ENCODE peak calls at places on chromosomes 5 and 9, in eight cellular contexts. N, L, U, X, D, Y, P and G are unnamed samples. For H3K4me1, the result is how much of the 10 kb centered on the place peaks cover.

GRCh38 chr9:81759680-81760215 is 70.4 kb upstream of the TLE1 start:
- DNase-seq in Y (no peak), U (no peak), X (no peak), N (no peak), D (no peak), P (peak), L (peak), G (no peak)

GRCh38 chr9:123394291-123395235 is 38.6 kb downstream of the CRB2 start:
- DNase-seq in X (no peak), D (no peak), P (no peak), Y (no peak), U (no peak), N (no peak), L (no peak), G (no peak)

GRCh38 chr5:129382921-129383672 is 77.0 kb upstream of the ADAMTS19 start:
- DNase-seq in D (no peak), Y (no peak), P (no peak), L (no peak), U (no peak), X (no peak), N (no peak), G (no peak)

GRCh38 chr9:87713278-87713989 is 12.5 kb upstream of the CTSL start:
- DNase-seq in X (no peak), L (peak), D (peak), U (peak), Y (peak), P (peak), N (peak), G (peak)

GRCh38 chr5:38607396-38607795 is 51.0 kb upstream of the LIFR start:
- DNase-seq in Y (no peak), N (no peak), X (no peak), U (no peak), L (peak), P (peak), D (no peak), G (no peak)

GRCh38 chr5:82183828-82184227 is 94.3 kb downstream of the RPS23 start:
- DNase-seq in D (no peak), L (peak), N (no peak), P (no peak), Y (no peak), X (no peak), U (no peak), G (no peak)

GRCh38 chr5:149775785-149776184 is 45.7 kb downstream of the PPARGC1B start:
- DNase-seq in X (peak), Y (no peak), D (no peak), P (peak), N (no peak), U (no peak), L (peak), G (no peak)

GRCh38 chr5:57804007-57804444 is 321.4 kb upstream of the ACTBL2 start:
- DNase-seq in Y (no peak), L (no peak), D (no peak), N (no peak), U (no peak), X (no peak), P (no peak), G (no peak)

GRCh38 chr9:121833061-121833460 is 181.6 kb downstream of the DAB2IP start:
- DNase-seq in Y (no peak), X (no peak), N (no peak), P (no peak), U (no peak), L (no peak), D (no peak), G (no peak)

GRCh38 chr9:9061599-9061998 is 1262.0 kb upstream of the DMAC1 start:
- DNase-seq in Y (no peak), N (no peak), U (no peak), L (no peak), X (no peak), P (no peak), D (no peak), G (no peak)

GRCh38 chr5:77867194-77867691 is 91.1 kb upstream of the TBCA start:
- DNase-seq in L (peak), P (no peak), N (no peak), Y (no peak), X (no peak), D (no peak), U (no peak), G (no peak)

GRCh38 chr9:11199335-11199734 is 586.5 kb upstream of the PTPRD start:
- DNase-seq in D (no peak), U (no peak), X (peak), P (no peak), N (no peak), Y (no peak), L (no peak), G (no peak)

GRCh38 chr9:112777914-112778313 is 27.4 kb downstream of the SNX30 start:
- DNase-seq in L (peak), U (no peak), D (no peak), X (no peak), P (no peak), N (no peak), Y (no peak), G (no peak)

GRCh38 chr5:114362197-114362976 is 517 bp downstream of the KCNN2 start:
- DNase-seq in X (peak), L (no peak), N (peak), Y (no peak), U (peak), P (peak), D (peak), G (no peak)

GRCh38 chr9:89422151-89422918 is 75.6 kb downstream of the SEMA4D start:
- DNase-seq in U (no peak), Y (no peak), D (no peak), N (no peak), P (no peak), X (no peak), L (peak), G (no peak)

GRCh38 chr9:99197124-99197630 is 24.6 kb downstream of the ALG2 start:
- DNase-seq in L (no peak), X (no peak), Y (no peak), D (no peak), N (no peak), P (no peak), U (no peak), G (no peak)

GRCh38 chr5:76804266-76804665 is 14.6 kb upstream of the F2RL1 start:
- DNase-seq in Y (no peak), P (peak), N (no peak), D (peak), X (no peak), U (no peak), L (peak), G (no peak)

GRCh38 chr5:14854806-14855205 is 16.8 kb downstream of the ANKH start:
- DNase-seq in L (no peak), X (no peak), Y (no peak), P (no peak), N (no peak), U (no peak), D (no peak), G (no peak)

GRCh38 chr9:134398756-134399155 is 72.5 kb downstream of the RXRA start:
- DNase-seq in N (no peak), P (no peak), D (no peak), U (no peak), Y (no peak), L (no peak), X (no peak), G (no peak)

GRCh38 chr9:90547896-90548295 is 94.7 kb downstream of the DIRAS2 start:
- DNase-seq in P (no peak), X (peak), L (peak), D (no peak), N (no peak), U (no peak), Y (no peak), G (no peak)

DNA sequence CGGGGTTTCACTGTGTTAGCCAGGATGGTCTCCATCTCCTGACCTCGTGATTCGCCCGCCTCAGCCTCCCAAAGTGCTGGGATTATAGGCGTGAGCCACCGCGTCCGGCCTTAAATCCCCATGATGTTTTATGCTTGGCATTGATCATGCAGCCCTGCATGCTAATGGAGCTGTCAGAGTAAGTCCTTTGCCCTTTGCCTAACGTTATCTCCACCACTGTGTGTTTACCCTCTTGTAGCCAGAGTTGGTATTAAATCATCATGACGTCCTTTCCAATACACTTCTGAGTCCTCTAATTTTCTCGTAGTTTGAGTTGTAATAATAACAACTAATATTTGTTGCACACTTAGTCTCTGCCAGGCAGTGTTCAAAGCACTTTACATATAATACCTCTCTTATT is 57.2 kb upstream of the ZFAND5 start:
- DNase-seq in L (no peak), D (no peak), Y (no peak), N (no peak), X (no peak), U (no peak), P (no peak), G (no peak)
- TF ChIP-seq CTCF in L (no peak), D (no peak), Y (no peak), N (no peak), X (no peak), U (no peak), P (no peak), G (no peak)

GRCh38 chr5:59571077-59571476 is 322.4 kb downstream of the PDE4D start:
- DNase-seq in L (no peak), N (no peak), X (no peak), P (no peak), U (no peak), Y (no peak), D (no peak), G (no peak)
- H3K4me1 ChIP-seq in L (under half), N (under half), X (under half), P (under half), U (under half), Y (under half), D (under half), G (under half)

DNA sequence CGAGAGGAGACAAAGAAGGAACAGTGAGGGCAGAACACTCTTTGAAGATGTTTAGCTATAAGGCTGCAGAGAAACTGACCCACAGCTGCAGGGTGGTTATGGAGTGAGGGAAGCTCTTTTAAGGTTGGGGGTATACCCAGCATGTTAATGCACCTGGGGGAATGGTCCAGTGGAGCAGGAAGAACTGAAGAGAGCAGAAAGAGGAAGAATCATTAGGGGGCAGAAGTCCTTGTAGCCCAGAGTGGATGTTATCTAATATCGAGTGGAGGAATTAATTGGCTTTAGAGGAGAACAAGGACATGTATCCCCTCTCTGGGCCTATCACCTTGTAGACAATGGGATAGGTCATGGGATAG is 7.7 kb downstream of the IL4 start:
- DNase-seq in X (no peak), D (no peak), Y (no peak), N (no peak), L (no peak), U (no peak), P (no peak), G (no peak)
- TF ChIP-seq CTCF in X (no peak), D (no peak), Y (no peak), N (no peak), L (no peak), U (no peak), P (no peak), G (no peak)

DNA sequence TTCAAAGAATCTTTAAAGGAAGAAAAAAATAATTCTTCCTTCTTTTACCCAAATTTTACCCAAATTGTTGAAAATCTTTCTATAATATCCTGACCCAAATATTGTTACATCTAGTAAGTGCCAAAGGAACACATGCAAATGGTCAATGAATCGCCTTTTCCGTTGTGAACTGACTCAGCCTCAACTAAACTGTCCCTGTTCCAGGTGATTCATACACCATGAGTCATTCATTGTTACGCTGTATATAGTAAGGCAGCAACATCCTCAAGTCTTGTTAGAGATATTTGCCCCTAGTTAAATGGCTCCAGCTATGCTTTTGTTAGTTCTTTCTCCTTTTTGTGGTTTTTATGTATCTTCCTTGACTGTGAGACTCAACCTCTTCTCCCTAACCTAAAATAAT is 9.7 kb downstream of the PTGER4 start:
- DNase-seq in N (no peak), U (no peak), P (peak), L (peak), X (no peak), D (no peak), Y (no peak), G (no peak)
- H3K4me1 ChIP-seq in N (under half), U (under half), P (under half), L (under half), X (under half), D (under half), Y (under half), G (half or more)

DNA sequence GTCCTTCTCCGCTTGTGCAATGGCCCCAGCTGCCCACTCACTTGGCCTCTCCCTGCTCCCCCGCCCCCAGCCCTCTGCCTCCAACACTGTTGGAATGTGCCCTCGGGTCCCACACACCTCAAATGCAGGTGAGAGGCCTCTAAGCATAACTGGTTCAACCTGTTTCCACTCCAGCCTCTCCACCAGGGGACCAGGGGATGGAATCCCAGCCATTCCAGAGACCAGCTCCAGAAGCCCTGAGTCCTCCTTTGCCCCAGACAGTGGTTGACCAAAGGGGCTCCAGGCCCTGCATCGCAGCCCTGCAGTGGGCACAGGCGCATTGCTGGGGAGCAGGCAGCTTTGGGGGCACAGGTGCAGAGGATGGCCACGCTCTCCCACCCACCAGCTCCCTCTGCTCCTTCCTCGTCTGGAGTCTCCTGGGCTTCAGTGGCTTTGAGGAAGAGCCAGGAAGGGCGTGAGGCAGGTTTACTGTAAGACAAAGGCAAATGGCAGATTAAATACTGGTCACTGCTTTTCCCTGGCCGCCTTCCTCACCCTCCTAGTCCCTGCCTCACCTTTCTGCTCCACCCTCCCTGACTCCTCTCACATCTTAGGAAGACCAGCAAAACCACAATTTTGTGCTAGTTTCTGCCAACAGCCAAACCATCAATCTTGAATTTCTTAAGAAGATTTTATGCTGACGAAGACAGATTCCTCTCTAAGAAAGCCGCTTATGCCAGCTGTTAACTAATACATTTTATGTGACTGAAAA is 29.1 kb upstream of the IRX2 start:
- DNase-seq in N (no peak), U (no peak), L (peak), D (peak), Y (no peak), X (no peak), P (peak), G (no peak)
- TF ChIP-seq CTCF in N (no peak), U (no peak), L (no peak), D (no peak), Y (no peak), X (no peak), P (no peak), G (no peak)

DNA sequence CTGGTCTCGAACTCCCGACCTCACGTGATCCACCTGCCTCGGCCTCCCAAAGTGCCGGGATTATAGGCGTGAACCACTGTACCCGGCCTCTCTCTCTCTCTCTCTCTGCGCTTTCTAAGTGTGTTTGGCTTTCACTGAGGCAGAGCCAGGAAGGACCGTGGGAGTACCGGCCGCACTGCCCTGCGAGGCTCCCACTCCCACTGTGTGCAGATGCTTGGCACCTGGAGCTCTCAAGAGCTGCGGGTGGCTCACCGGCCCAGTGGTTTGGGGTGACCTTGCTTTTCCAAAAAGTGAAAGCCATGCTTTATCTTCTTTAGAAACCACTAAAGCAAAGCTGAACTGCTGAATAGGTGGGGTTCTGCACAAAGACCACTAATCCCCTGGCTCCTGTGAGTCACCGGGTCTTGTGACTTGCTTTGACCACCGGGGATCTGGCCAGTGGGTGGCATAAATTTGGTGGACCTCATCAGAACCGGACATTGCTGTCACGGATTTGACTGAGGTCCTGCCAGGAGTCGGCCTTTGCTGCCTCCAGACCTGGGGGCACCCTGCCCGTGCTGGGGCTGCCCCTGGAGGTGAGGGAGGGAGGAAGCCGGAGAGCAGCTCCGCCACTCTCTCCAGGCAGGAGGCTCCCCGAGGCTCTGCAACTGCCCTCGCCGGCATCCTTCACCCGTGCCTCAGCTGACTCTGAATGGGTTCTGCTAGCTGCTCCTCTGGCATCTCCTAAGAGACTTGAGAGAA is 228.9 kb downstream of the FANCC start:
- DNase-seq in X (peak), D (peak), L (no peak), U (no peak), Y (no peak), N (no peak), P (no peak), G (peak)
- H3K4me1 ChIP-seq in X (under half), D (under half), L (under half), U (half or more), Y (half or more), N (under half), P (under half), G (half or more)

DNA sequence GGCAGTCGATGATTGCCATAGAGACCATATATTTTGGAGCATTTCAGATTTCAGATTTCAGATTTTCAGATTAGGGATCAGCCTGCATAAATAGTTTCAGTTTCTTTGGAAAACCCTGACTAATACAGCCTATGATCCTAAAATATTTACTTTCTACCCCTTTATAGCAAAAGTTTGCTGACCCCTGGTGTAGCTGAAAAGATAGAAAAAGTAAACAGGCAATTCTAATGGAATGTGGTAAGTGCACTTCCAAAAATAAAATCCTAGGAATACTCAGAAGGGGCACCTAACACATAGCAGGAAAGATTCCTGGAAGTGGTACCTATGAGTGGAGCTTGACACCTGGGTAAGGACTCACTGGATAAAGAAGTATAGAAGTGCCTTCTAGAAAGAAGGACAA is 34.5 kb downstream of the BAAT start:
- DNase-seq in X (no peak), N (no peak), Y (no peak), P (no peak), D (no peak), L (no peak), U (no peak), G (no peak)
- TF ChIP-seq CTCF in X (no peak), N (no peak), Y (no peak), P (no peak), D (no peak), L (no peak), U (no peak), G (no peak)

GRCh38 chr9:95017661-95018060 is 291.2 kb downstream of the AOPEP start:
- DNase-seq in D (no peak), X (no peak), L (peak), U (no peak), N (no peak), Y (no peak), P (no peak), G (no peak)
- H3K4me1 ChIP-seq in D (under half), X (under half), L (under half), U (half or more), N (under half), Y (under half), P (under half), G (half or more)